ENCODE peak calls at places on chromosomes 6 and 20, in six cellular contexts. E is WTC11, M is ovary, C is chondrocyte, S is B cell, Y is AG04449. U is an unnamed sample.

GRCh38 chr6:42453649-42454427 is 2.1 kb upstream of the TRERF1 start:
- DNase-seq in M (peak), C (no peak), E (peak), S (peak), Y (no peak), U (peak)

GRCh38 chr6:100112855-100113508 is 119.0 kb upstream of the MCHR2 start:
- DNase-seq in E (no peak), Y (no peak), M (no peak), C (no peak), S (no peak), U (no peak)

GRCh38 chr20:44810391-44811149 is at the start of gene RIMS4:
- DNase-seq in C (no peak), M (no peak), Y (no peak), S (peak), E (peak), U (no peak)

GRCh38 chr20:63915471-63915870 is 20.5 kb downstream of the DNAJC5 start:
- DNase-seq in S (no peak), E (no peak), M (no peak), C (no peak), Y (no peak), U (no peak)

GRCh38 chr20:47591231-47591630 is 89.5 kb downstream of the NCOA3 start:
- DNase-seq in C (no peak), E (no peak), Y (no peak), M (no peak), S (no peak), U (no peak)

GRCh38 chr6:128806274-128806673 is 76.7 kb upstream of the LAMA2 start:
- DNase-seq in S (no peak), C (no peak), M (no peak), Y (no peak), E (no peak), U (no peak)

GRCh38 chr6:29967379-29968010 is 25.2 kb downstream of the HLA-A start:
- DNase-seq in E (no peak), S (no peak), C (no peak), Y (no peak), M (no peak), U (no peak)

GRCh38 chr6:53640361-53640760 is 25.2 kb downstream of the KLHL31 start:
- DNase-seq in E (no peak), C (no peak), Y (no peak), S (no peak), M (no peak), U (no peak)

GRCh38 chr6:18155273-18155863 is at the start of gene KDM1B:
- DNase-seq in Y (peak), S (peak), E (peak), C (peak), M (no peak), U (peak)

GRCh38 chr20:10708342-10709185 is 34.8 kb upstream of the JAG1 start:
- DNase-seq in S (no peak), Y (peak), E (no peak), M (no peak), C (no peak), U (no peak)

GRCh38 chr20:51732454-51732791 is 35.8 kb downstream of the ATP9A start:
- DNase-seq in M (no peak), S (no peak), E (no peak), C (no peak), Y (no peak), U (peak)

GRCh38 chr20:24678351-24679106 is 209.1 kb downstream of the SYNDIG1 start:
- DNase-seq in C (peak), M (no peak), S (no peak), E (no peak), Y (no peak), U (no peak)

GRCh38 chr6:30283761-30284160 is 43.0 kb upstream of the TRIM39 start:
- DNase-seq in M (no peak), S (no peak), C (no peak), Y (no peak), E (no peak), U (no peak)

GRCh38 chr6:12280458-12280857 is 9.7 kb upstream of the EDN1 start:
- DNase-seq in C (no peak), E (no peak), Y (no peak), S (no peak), M (no peak), U (no peak)

GRCh38 chr6:33205172-33206026 is 944 bp downstream of the HSD17B8 start:
- DNase-seq in C (no peak), M (no peak), Y (no peak), S (peak), E (no peak), U (peak)

GRCh38 chr6:147769496-147770087 is 261.1 kb downstream of the SAMD5 start:
- DNase-seq in E (no peak), S (no peak), M (no peak), Y (no peak), C (no peak), U (no peak)

GRCh38 chr20:46550441-46550840 is at the start of gene OCSTAMP:
- DNase-seq in C (no peak), Y (no peak), E (no peak), M (no peak), S (no peak), U (no peak)

GRCh38 chr6:105179244-105180065 is at the start of gene POPDC3:
- DNase-seq in E (peak), C (no peak), S (peak), M (no peak), Y (no peak), U (peak)

GRCh38 chr6:97437087-97437486 is 154.1 kb upstream of the MMS22L start:
- DNase-seq in Y (no peak), C (no peak), M (no peak), S (no peak), E (no peak), U (no peak)

GRCh38 chr20:5067877-5068276 is 51.9 kb downstream of the PCNA start:
- DNase-seq in C (no peak), M (no peak), S (no peak), Y (no peak), E (no peak), U (no peak)

GRCh38 chr20:37291724-37292126 is 2.3 kb downstream of the MANBAL start:
- DNase-seq in S (no peak), C (no peak), M (peak), E (no peak), Y (no peak), U (no peak)
- TF ChIP-seq CTCF in S (no peak), C (no peak), M (no peak), E (no peak), Y (no peak), U (no peak)

DNA sequence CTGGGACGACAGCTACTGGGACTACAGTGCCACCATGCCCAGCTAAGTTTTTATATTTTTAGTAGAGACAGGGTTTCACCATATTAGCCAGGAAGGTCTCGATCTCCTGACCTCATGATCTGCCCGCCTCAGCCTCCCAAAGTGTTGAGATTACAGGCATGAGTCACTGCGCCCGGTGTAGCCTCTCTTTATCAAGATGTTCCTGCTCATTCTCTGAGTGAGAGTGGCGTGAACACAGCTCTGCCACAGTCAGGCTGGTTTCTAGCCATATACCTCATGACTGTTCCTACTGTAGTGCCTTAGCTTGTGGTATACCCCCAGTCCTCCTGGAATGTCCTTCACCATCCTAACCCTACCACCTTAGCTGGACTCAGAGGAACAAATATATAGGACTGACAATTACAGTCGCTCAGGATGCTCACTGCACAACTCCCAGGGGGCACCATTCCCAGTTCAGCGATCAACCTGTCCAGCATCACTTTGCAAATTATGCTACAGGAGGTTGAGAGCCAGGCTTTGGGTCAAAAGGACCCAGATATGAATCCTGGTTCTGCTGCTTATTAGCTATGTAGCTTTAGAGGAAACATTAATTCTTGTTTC is 86.3 kb downstream of the CHMP4B start:
- DNase-seq in C (no peak), M (no peak), E (peak), Y (no peak), S (no peak), U (peak)
- TF ChIP-seq CTCF in C (peak), M (no peak), E (peak), Y (no peak), S (no peak), U (no peak)

GRCh38 chr20:60088236-60088635 is 130.0 kb downstream of the CDH26 start:
- DNase-seq in C (no peak), E (no peak), M (no peak), S (no peak), Y (no peak), U (no peak)

GRCh38 chr20:60085551-60086132 is 127.4 kb downstream of the CDH26 start:
- DNase-seq in E (peak), S (no peak), M (no peak), Y (no peak), C (no peak), U (no peak)

GRCh38 chr20:60091284-60091683 is 133.1 kb downstream of the CDH26 start:
- DNase-seq in E (no peak), M (no peak), Y (no peak), S (no peak), C (no peak), U (no peak)

GRCh38 chr20:60086936-60087562 is 128.8 kb downstream of the CDH26 start:
- DNase-seq in E (no peak), M (no peak), Y (no peak), S (no peak), C (no peak), U (no peak)

GRCh38 chr20:60087563-60088105 is 129.4 kb downstream of the CDH26 start:
- DNase-seq in M (no peak), Y (no peak), S (no peak), C (no peak), E (no peak), U (no peak)
- TF ChIP-seq CTCF in M (no peak), Y (no peak), S (no peak), C (no peak), E (no peak), U (no peak)

GRCh38 chr6:110534731-110535164 is 58.3 kb upstream of the SLC22A16 start:
- DNase-seq in M (no peak), Y (no peak), C (no peak), E (no peak), S (no peak), U (no peak)
- TF ChIP-seq CTCF in M (no peak), Y (no peak), C (no peak), E (no peak), S (no peak), U (no peak)

GRCh38 chr6:5357486-5357885 is 96.2 kb downstream of the FARS2 start:
- DNase-seq in C (no peak), M (no peak), S (no peak), E (no peak), Y (no peak), U (no peak)

GRCh38 chr6:5361371-5361770 is 100.1 kb downstream of the FARS2 start:
- DNase-seq in E (no peak), Y (no peak), S (no peak), C (no peak), M (no peak), U (no peak)

GRCh38 chr6:5359413-5359812 is 98.1 kb downstream of the FARS2 start:
- DNase-seq in C (no peak), Y (no peak), E (no peak), M (no peak), S (no peak), U (no peak)
- TF ChIP-seq CTCF in C (no peak), Y (no peak), E (no peak), M (no peak), S (no peak), U (no peak)

DNA sequence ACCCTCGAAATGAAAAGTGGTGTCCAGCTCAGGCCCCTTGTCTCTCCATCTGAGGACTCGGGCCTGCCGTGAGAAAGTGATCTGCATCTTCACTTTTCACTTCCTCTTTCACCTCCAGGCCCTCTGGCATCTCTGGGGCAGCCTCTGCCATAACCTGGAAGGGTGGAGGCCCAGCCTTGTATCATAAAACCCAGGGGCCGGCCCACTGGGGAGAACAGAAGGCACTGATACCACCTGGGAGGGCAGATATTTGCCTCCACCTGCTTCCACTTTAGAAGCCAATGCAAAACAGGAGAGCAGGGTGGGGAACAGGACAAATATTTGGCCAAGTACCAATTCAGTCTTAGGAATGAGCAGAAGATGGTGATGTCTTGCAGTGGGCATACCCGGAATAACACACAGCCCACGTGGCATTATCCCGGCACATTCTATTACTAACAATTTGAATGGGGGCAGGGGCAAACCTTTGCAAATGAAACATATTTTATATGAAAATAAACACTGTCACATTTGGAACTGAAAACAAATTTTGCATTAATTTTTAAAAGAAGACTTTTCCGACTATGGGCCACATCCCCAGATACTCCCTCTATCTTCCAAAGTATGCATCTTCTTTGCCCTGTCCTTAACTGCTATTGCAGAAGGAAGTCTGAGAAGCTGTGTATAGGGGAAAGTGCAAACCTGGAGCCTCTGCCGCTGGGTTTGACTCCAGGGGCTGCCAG is 69.2 kb upstream of the TBC1D7 start:
- DNase-seq in C (no peak), Y (no peak), M (no peak), S (peak), E (no peak), U (no peak)
- TF ChIP-seq CTCF in C (peak), Y (no peak), M (no peak), S (no peak), E (no peak), U (no peak)

DNA sequence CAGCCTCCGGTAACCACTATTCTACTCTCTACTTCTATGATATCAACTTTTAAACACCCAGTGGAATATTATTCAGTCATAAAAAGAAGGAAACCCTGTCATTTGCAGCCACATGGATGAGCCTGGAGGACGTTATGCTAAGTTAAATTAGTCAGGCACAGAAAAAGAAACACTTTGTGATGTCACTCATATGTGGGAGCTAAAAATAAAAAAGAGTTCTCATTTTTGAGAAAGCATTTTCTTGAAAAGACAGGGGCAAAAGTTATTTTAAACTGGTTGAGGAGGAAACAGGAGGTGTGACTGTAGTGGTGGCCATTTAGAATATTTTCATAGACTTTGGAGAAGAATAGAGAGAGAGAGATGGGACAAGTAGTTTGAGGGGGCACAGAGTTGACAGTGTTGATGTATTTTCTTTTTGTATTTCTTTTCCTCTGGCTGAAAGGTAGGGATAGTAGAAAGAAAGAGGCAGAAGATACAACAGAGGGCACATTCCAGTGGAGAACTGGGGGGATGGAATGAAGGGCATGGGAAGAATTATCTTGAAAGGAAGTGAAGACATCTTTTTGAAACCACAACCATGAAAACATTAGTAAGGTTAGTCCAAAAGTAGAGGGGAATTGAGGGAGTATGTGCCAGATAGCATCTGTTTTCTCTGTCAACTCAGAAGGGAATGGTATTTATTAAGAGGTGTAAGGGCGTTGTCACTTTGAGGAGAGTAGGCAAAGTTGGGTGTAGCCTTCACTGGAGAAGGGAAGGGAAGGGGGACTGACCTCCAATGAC is 181.3 kb upstream of the GMDS start:
- DNase-seq in E (no peak), C (no peak), Y (no peak), S (no peak), M (no peak), U (no peak)
- TF ChIP-seq CTCF in E (no peak), C (no peak), Y (no peak), S (no peak), M (no peak), U (no peak)

GRCh38 chr6:152748843-152749242 is 1.8 kb upstream of the VIP start:
- DNase-seq in S (no peak), E (no peak), C (no peak), Y (no peak), M (no peak), U (no peak)
- TF ChIP-seq CTCF in S (no peak), E (no peak), C (peak), Y (no peak), M (no peak), U (peak)

DNA sequence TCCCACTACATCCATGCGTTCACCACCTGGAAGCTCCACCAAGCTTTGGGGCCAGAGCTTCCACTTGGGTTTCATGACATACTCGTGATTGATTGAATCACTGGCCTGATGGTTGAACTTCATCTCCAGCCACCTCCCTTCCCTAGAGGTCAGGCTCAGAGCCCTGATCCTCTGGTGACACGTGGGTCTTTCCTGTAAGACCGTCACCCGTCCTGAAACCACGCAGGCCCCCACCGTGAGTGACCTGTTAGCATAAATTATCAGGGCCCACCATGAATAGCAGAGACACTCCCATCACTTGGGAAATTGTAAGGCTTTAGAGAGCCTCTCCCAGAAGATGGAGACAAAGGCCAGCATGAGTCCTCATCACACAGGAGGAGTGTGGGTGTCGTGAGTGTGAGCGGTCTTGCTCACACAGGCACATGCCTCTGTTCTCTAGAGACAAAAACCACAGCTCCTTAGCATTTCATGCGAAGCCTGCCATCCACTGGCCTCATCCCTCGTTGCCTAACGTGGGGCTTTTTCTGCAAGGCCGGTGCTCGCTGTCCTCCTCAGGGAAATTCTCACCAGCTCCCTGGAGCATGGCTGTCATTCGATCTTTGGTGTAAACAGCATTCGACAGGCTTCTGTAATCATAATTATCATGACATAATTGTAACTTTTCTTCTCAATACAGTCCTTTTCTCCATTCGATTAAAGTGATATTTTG is 65.1 kb upstream of the DUSP22 start:
- DNase-seq in E (no peak), S (peak), Y (no peak), M (no peak), C (peak), U (peak)
- TF ChIP-seq CTCF in E (no peak), S (peak), Y (no peak), M (no peak), C (peak), U (no peak)

GRCh38 chr6:21527731-21528130 is 65.8 kb upstream of the SOX4 start:
- DNase-seq in Y (no peak), M (no peak), C (no peak), S (no peak), E (no peak), U (no peak)
- TF ChIP-seq CTCF in Y (no peak), M (no peak), C (no peak), S (no peak), E (no peak), U (no peak)

U was measured in activated CD8-positive, alpha-beta T cell treated with anti-CD3 and anti-CD28 coated beads for 36 hours.